ENCODE peak calls at places on chromosomes 5 and 9, in five cellular contexts. One of them, this sample, is unnamed.

GRCh38 chr5:74392698-74393431 is 247.7 kb downstream of the ENC1 start:
- DNase-seq in endothelial cell of umbilical vein: peak; percentile 41
- DNase-seq in ovary: no peak
- DNase-seq in A549: no peak
- DNase-seq in breast epithelium: no peak
- DNase-seq in this sample: no peak

GRCh38 chr5:141172381-141173204 is at the start of gene PCDHB7:
- DNase-seq in endothelial cell of umbilical vein: peak; percentile 35
- DNase-seq in ovary: peak; percentile 43
- DNase-seq in A549: peak; percentile 25
- DNase-seq in breast epithelium: no peak
- DNase-seq in this sample: no peak

GRCh38 chr5:176697267-176697928 is 50.1 kb downstream of the TSPAN17 start:
- DNase-seq in endothelial cell of umbilical vein: no peak
- DNase-seq in ovary: no peak
- DNase-seq in A549: no peak
- DNase-seq in breast epithelium: no peak
- DNase-seq in this sample: no peak

GRCh38 chr5:164504141-164504772 is 998.8 kb downstream of the MAT2B start:
- DNase-seq in endothelial cell of umbilical vein: peak; percentile 71
- DNase-seq in ovary: no peak
- DNase-seq in A549: peak; percentile 8
- DNase-seq in breast epithelium: no peak
- DNase-seq in this sample: peak; percentile 46

GRCh38 chr5:1386274-1386717 is 41.4 kb upstream of the CLPTM1L start:
- DNase-seq in endothelial cell of umbilical vein: peak; percentile 25
- DNase-seq in ovary: peak; percentile 57
- DNase-seq in A549: no peak
- DNase-seq in breast epithelium: peak; percentile 87
- DNase-seq in this sample: peak; percentile 76

GRCh38 chr9:100099722-100100042 is 639 bp downstream of the INVS start:
- DNase-seq in endothelial cell of umbilical vein: no peak
- DNase-seq in ovary: peak; percentile 31
- DNase-seq in A549: no peak
- DNase-seq in breast epithelium: no peak
- DNase-seq in this sample: peak; percentile 24

GRCh38 chr9:74975538-74975937 is 22.8 kb upstream of the C9orf40 start:
- DNase-seq in endothelial cell of umbilical vein: no peak
- DNase-seq in ovary: no peak
- DNase-seq in A549: no peak
- DNase-seq in breast epithelium: no peak
- DNase-seq in this sample: no peak

GRCh38 chr5:175750476-175751080 is 92.7 kb downstream of the HRH2 start:
- DNase-seq in endothelial cell of umbilical vein: no peak
- DNase-seq in ovary: no peak
- DNase-seq in A549: no peak
- DNase-seq in breast epithelium: no peak
- DNase-seq in this sample: no peak

GRCh38 chr5:123487298-123487697 is 24.7 kb upstream of the CSNK1G3 start:
- DNase-seq in endothelial cell of umbilical vein: no peak
- DNase-seq in ovary: no peak
- DNase-seq in A549: no peak
- DNase-seq in breast epithelium: no peak
- DNase-seq in this sample: peak; percentile 10

GRCh38 chr5:80736730-80737129 is 81.9 kb upstream of the DHFR start:
- DNase-seq in endothelial cell of umbilical vein: no peak
- DNase-seq in ovary: no peak
- DNase-seq in A549: peak; percentile 21
- DNase-seq in breast epithelium: no peak
- DNase-seq in this sample: no peak

GRCh38 chr9:92988215-92988731 is 41.0 kb downstream of the FGD3 start:
- DNase-seq in endothelial cell of umbilical vein: no peak
- DNase-seq in ovary: no peak
- DNase-seq in A549: no peak
- DNase-seq in breast epithelium: no peak
- DNase-seq in this sample: no peak

GRCh38 chr9:108636023-108636422 is 219.8 kb downstream of the ACTL7B start:
- DNase-seq in endothelial cell of umbilical vein: no peak
- DNase-seq in ovary: no peak
- DNase-seq in A549: no peak
- DNase-seq in breast epithelium: no peak
- DNase-seq in this sample: no peak

GRCh38 chr5:116437922-116438578 is 136.6 kb downstream of the SEMA6A start:
- DNase-seq in endothelial cell of umbilical vein: no peak
- DNase-seq in ovary: no peak
- DNase-seq in A549: no peak
- DNase-seq in breast epithelium: no peak
- DNase-seq in this sample: no peak

GRCh38 chr5:168579206-168579986 is at the start of gene PANK3:
- DNase-seq in endothelial cell of umbilical vein: peak; percentile 99
- DNase-seq in ovary: peak; percentile 96
- DNase-seq in A549: peak; percentile 98
- DNase-seq in breast epithelium: peak; percentile 99
- DNase-seq in this sample: peak; percentile 98

GRCh38 chr5:127041571-127041970 is 11.2 kb upstream of the MARCHF3 start:
- DNase-seq in endothelial cell of umbilical vein: peak; percentile 75
- DNase-seq in ovary: no peak
- DNase-seq in A549: no peak
- DNase-seq in breast epithelium: no peak
- DNase-seq in this sample: no peak

GRCh38 chr9:110752766-110753165 is 84.2 kb downstream of the MUSK start:
- DNase-seq in endothelial cell of umbilical vein: peak; percentile 89
- DNase-seq in ovary: no peak
- DNase-seq in A549: peak; percentile 59
- DNase-seq in breast epithelium: no peak
- DNase-seq in this sample: no peak

GRCh38 chr5:148563021-148563420 is 91.3 kb downstream of the HTR4 start:
- DNase-seq in endothelial cell of umbilical vein: no peak
- DNase-seq in ovary: no peak
- DNase-seq in A549: no peak
- DNase-seq in breast epithelium: no peak
- DNase-seq in this sample: no peak

GRCh38 chr5:61732376-61732775 is 400.3 kb downstream of the ZSWIM6 start:
- DNase-seq in endothelial cell of umbilical vein: no peak
- DNase-seq in ovary: peak; percentile 57
- DNase-seq in A549: no peak
- DNase-seq in breast epithelium: no peak
- DNase-seq in this sample: peak; percentile 12

GRCh38 chr9:70117835-70118319 is 74.2 kb downstream of the MAMDC2 start:
- DNase-seq in endothelial cell of umbilical vein: no peak
- DNase-seq in ovary: no peak
- DNase-seq in A549: no peak
- DNase-seq in breast epithelium: no peak
- DNase-seq in this sample: no peak

GRCh38 chr9:99557816-99558215 is 263.9 kb upstream of the NR4A3 start:
- DNase-seq in endothelial cell of umbilical vein: no peak
- DNase-seq in ovary: no peak
- DNase-seq in A549: no peak
- DNase-seq in breast epithelium: no peak
- DNase-seq in this sample: no peak

GRCh38 chr9:135905380-135906282 is 1.7 kb downstream of the CAMSAP1 start:
- DNase-seq in endothelial cell of umbilical vein: no peak
- DNase-seq in ovary: peak; percentile 21
- DNase-seq in A549: no peak
- DNase-seq in breast epithelium: peak; percentile 40
- DNase-seq in this sample: peak; percentile 33

GRCh38 chr5:101418735-101419134 is 515.7 kb upstream of the ST8SIA4 start:
- DNase-seq in endothelial cell of umbilical vein: peak; percentile 67
- DNase-seq in ovary: no peak
- DNase-seq in A549: no peak
- DNase-seq in breast epithelium: no peak
- DNase-seq in this sample: no peak

GRCh38 chr9:114372971-114373591 is 14.7 kb downstream of the AKNA start:
- DNase-seq in endothelial cell of umbilical vein: no peak
- DNase-seq in ovary: no peak
- DNase-seq in A549: no peak
- DNase-seq in breast epithelium: no peak
- DNase-seq in this sample: peak; percentile 79

GRCh38 chr9:114370251-114370984 is 17.4 kb downstream of the AKNA start:
- DNase-seq in endothelial cell of umbilical vein: no peak
- DNase-seq in ovary: no peak
- DNase-seq in A549: no peak
- DNase-seq in breast epithelium: no peak
- DNase-seq in this sample: no peak

GRCh38 chr9:114370985-114371335 is 16.8 kb downstream of the AKNA start:
- DNase-seq in endothelial cell of umbilical vein: no peak
- DNase-seq in ovary: no peak
- DNase-seq in A549: no peak
- DNase-seq in breast epithelium: no peak
- DNase-seq in this sample: no peak

GRCh38 chr9:114371343-114371985 is 16.3 kb downstream of the AKNA start:
- DNase-seq in endothelial cell of umbilical vein: no peak
- DNase-seq in ovary: no peak
- DNase-seq in A549: no peak
- DNase-seq in breast epithelium: no peak
- DNase-seq in this sample: no peak

DNA sequence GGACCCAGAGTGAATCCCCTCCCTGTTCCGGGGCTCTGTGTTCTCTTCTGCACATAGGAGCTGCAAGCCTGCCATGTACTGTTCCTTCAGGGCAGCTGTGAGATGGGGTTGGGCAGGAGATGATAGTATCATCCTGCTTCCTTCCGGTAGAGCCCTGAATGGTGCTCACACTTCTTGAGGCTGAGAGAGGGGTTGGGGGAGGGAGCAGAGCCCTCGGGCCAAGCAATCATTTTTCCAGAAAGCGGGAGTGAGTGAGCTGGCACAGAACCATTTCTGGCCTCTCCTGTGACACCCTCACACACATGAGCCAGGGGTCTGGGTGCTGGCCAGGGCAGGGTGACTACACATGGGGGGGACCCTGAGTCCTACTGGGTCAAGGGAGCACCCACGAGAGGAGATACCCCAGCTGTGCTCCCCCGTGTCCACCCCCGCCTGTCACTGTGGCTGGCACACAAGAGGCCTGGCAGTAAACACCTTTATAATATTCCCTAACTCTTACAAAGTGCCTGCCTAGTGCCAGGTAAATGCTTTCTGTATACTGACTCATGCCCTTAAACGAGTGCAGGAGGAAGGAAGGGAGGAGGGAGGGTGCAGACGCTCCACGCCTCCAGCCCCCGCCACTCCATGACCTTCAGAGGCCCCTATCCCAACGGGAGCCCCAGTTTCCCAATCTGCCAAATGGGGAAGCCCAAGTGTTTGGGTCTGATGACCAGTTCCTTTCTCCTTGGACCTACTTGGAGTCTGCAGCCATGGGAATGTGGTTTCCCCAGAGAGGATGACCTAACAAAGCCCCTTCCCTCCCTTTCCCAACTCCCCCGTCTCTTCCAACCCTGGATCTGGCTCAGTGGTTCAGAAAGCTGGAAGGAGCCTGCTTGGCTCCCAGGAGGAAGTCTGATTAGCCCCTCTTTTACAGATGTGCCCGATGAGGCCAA is 15.5 kb downstream of the AKNA start:
- DNase-seq in endothelial cell of umbilical vein: peak; percentile 13
- DNase-seq in ovary: no peak
- DNase-seq in A549: no peak
- DNase-seq in breast epithelium: no peak
- DNase-seq in this sample: no peak
- TF ChIP-seq POLR2A in endothelial cell of umbilical vein: no peak
- TF ChIP-seq POLR2A in ovary: no peak
- TF ChIP-seq POLR2A in A549: no peak
- TF ChIP-seq POLR2A in breast epithelium: no peak
- TF ChIP-seq POLR2A in this sample: no peak

DNA sequence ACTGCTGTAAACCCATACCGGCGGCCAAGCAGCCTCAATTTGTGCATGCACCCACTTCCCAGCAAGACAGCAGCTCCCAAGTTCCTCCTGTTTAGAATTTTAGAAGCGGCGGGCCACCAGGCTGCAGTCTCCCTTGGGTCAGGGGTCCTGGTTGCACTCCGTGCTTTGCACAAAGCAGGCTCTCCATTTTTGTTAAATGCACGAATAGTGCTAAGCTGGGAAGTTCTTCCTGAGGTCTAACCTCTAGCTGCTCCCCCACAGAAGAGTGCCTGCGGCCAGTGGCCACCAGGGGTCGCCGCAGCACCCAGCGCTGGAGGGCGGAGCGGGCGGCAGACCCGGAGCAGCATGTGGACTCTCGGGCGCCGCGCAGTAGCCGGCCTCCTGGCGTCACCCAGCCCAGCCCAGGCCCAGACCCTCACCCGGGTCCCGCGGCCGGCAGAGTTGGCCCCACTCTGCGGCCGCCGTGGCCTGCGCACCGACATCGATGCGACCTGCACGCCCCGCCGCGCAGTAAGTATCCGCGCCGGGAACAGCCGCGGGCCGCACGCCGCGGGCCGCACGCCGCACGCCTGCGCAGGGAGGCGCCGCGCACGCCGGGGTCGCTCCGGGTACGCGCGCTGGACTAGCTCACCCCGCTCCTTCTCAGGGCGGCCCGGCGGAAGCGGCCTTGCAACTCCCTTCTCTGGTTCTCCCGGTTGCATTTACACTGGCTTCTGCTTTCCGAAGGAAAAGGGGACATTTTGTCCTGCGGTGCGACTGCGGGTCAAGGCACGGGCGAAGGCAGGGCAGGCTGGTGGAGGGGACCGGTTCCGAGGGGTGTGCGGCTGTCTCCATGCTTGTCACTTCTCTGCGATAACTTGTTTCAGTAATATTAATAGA is at the start of gene FXN:
- DNase-seq in endothelial cell of umbilical vein: peak; percentile 85
- DNase-seq in ovary: peak; percentile 84
- DNase-seq in A549: peak; percentile 70
- DNase-seq in breast epithelium: peak; percentile 76
- DNase-seq in this sample: peak; percentile 84
- TF ChIP-seq POLR2A in endothelial cell of umbilical vein: peak; percentile 52
- TF ChIP-seq POLR2A in ovary: peak; percentile 58
- TF ChIP-seq POLR2A in A549: peak; percentile 60
- TF ChIP-seq POLR2A in breast epithelium: no peak
- TF ChIP-seq POLR2A in this sample: peak; percentile 58

DNA sequence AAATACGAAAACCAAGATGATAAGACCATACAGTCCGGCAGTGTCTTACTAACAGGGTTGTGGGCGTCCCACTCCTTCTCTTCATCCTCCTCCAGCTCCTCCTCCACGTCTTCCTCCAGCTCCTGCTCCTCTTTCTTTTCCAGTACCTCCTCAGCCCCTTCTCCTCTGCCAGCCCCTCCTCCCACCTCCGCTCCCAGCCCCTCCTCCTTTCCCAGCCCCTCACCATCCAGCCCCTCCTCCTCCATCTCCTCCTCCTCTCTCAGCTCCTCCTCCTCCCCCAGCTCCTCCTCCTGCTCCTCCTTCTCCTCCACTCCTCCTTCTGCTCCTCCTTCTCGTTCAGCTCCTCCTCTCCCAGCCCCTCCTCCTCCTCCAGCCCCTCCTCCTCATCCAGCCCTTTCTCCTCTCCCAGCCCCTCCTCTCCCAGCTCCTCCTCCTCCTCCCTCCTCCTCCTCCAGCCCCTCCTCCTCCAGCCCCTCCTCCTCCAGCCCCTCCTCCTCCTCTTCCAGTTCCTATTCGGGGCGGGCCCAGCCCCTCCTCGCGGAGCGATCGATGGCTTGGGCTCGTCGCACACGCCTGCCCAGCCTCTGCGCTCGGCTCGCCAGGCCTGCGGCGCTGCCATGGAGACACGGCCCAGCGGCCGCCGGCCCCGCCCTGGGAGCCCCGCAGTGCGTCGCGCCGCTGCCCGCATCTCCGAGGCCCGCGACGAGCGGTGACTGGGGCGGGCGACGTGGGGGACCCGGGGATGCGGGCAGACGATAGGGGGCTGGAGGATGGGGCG is at the start of gene BRD3OS:
- DNase-seq in endothelial cell of umbilical vein: peak; percentile 98
- DNase-seq in ovary: peak; percentile 98
- DNase-seq in A549: peak; percentile 93
- DNase-seq in breast epithelium: peak; percentile 94
- DNase-seq in this sample: peak; percentile 96
- TF ChIP-seq POLR2A in endothelial cell of umbilical vein: peak; percentile 43
- TF ChIP-seq POLR2A in ovary: peak; percentile 21
- TF ChIP-seq POLR2A in A549: no peak
- TF ChIP-seq POLR2A in breast epithelium: no peak
- TF ChIP-seq POLR2A in this sample: no peak

GRCh38 chr5:97554992-97555981 is 372.2 kb upstream of the RIOK2 start:
- DNase-seq in endothelial cell of umbilical vein: no peak
- DNase-seq in ovary: no peak
- DNase-seq in A549: no peak
- DNase-seq in breast epithelium: no peak
- DNase-seq in this sample: no peak
- TF ChIP-seq POLR2A in endothelial cell of umbilical vein: no peak
- TF ChIP-seq POLR2A in ovary: no peak
- TF ChIP-seq POLR2A in A549: no peak
- TF ChIP-seq POLR2A in breast epithelium: no peak
- TF ChIP-seq POLR2A in this sample: no peak